ENCODE peak calls at places on chromosomes 7 and 10, in eight cellular contexts. D is stomach, R is H9, Q is tibial artery, O is pancreas, Z is fibroblast of lung, U is Panc1, N is mesendoderm. E is an unnamed sample. For H3K4me1, the result is how much of the 10 kb centered on the place peaks cover.

GRCh38 chr7:23544913-23545354 is 13.2 kb upstream of the TRA2A start:
- DNase-seq in Z (peak), D (no peak), O (no peak), R (no peak), Q (no peak), N (peak), U (peak), E (no peak)

GRCh38 chr7:155785536-155785935 is 26.7 kb downstream of the SHH start:
- DNase-seq in U (no peak), Q (no peak), D (no peak), R (no peak), O (no peak), N (no peak), Z (peak), E (no peak)

GRCh38 chr7:98993024-98993897 is 114.9 kb downstream of the TRRAP start:
- DNase-seq in U (no peak), R (no peak), O (no peak), Z (no peak), Q (peak), D (no peak), N (peak), E (no peak)

GRCh38 chr7:107744345-107744750 is 406 bp downstream of the CBLL1 start:
- DNase-seq in N (no peak), R (no peak), D (no peak), Z (no peak), U (no peak), Q (no peak), O (no peak), E (no peak)

GRCh38 chr10:79445708-79446450 is 455 bp upstream of the ZCCHC24 start:
- DNase-seq in N (peak), Q (peak), U (peak), O (peak), R (peak), Z (peak), D (peak), E (peak)

GRCh38 chr10:60414877-60415585 is 25.4 kb upstream of the ANK3 start:
- DNase-seq in Q (no peak), D (no peak), O (no peak), Z (peak), U (no peak), R (peak), N (peak), E (no peak)

GRCh38 chr10:23826399-23826798 is 382.5 kb upstream of the KIAA1217 start:
- DNase-seq in O (no peak), U (no peak), Q (no peak), Z (no peak), R (peak), N (peak), D (no peak), E (peak)

GRCh38 chr10:12353399-12354027 is 4.2 kb downstream of the CAMK1D start:
- DNase-seq in R (no peak), D (no peak), U (no peak), N (no peak), Z (no peak), O (no peak), Q (no peak), E (no peak)

GRCh38 chr10:21398549-21399345 is 126.7 kb downstream of the SKIDA1 start:
- DNase-seq in Q (no peak), U (peak), Z (peak), N (no peak), R (no peak), O (no peak), D (no peak), E (no peak)

GRCh38 chr10:30374353-30374752 is 25.3 kb upstream of the MTPAP start:
- DNase-seq in U (no peak), O (no peak), Z (peak), R (peak), Q (no peak), D (no peak), N (peak), E (peak)

GRCh38 chr7:70372768-70373241 is 759.1 kb upstream of the GALNT17 start:
- DNase-seq in U (no peak), Q (no peak), R (no peak), D (no peak), O (no peak), Z (no peak), N (peak), E (no peak)

GRCh38 chr7:44632196-44632595 is 25.8 kb downstream of the OGDH start:
- DNase-seq in D (no peak), Z (no peak), N (no peak), Q (no peak), R (no peak), U (no peak), O (no peak), E (no peak)

GRCh38 chr10:113876461-113876860 is 22.0 kb downstream of the NHLRC2 start:
- DNase-seq in Z (no peak), U (no peak), R (no peak), O (no peak), Q (no peak), D (no peak), N (no peak), E (no peak)

GRCh38 chr7:26170663-26171062 is 18.7 kb downstream of the NFE2L3 start:
- DNase-seq in Q (no peak), Z (no peak), N (no peak), D (no peak), R (no peak), O (no peak), U (no peak), E (no peak)

GRCh38 chr10:76558586-76558985 is 1079.0 kb downstream of the KCNMA1 start:
- DNase-seq in Z (peak), U (no peak), O (no peak), N (no peak), Q (peak), D (peak), R (no peak), E (no peak)

GRCh38 chr10:29386347-29386999 is 97.6 kb downstream of the LYZL1 start:
- DNase-seq in U (no peak), O (no peak), D (no peak), N (peak), R (no peak), Z (peak), Q (no peak), E (no peak)

GRCh38 chr10:94133239-94133638 is 139.5 kb downstream of the PLCE1 start:
- DNase-seq in R (no peak), U (no peak), O (no peak), Q (no peak), N (no peak), D (no peak), Z (no peak), E (no peak)

GRCh38 chr7:28739128-28739527 is 219.0 kb downstream of the TRIL start:
- DNase-seq in D (no peak), U (no peak), N (no peak), O (no peak), Q (no peak), Z (no peak), R (no peak), E (no peak)

GRCh38 chr7:156158693-156159092 is 346.4 kb upstream of the SHH start:
- DNase-seq in O (no peak), U (no peak), Z (no peak), Q (no peak), N (no peak), D (no peak), R (no peak), E (no peak)

GRCh38 chr7:85997515-85997914 is 646.2 kb upstream of the GRM3 start:
- DNase-seq in U (no peak), D (no peak), N (no peak), R (no peak), Q (no peak), O (no peak), Z (no peak), E (no peak)

GRCh38 chr10:78927257-78927995 is 141.3 kb upstream of the ZMIZ1 start:
- DNase-seq in D (peak), Q (no peak), U (no peak), N (no peak), R (no peak), O (no peak), Z (no peak), E (no peak)

GRCh38 chr7:32937344-32938174 is 19.7 kb upstream of the FKBP9 start:
- DNase-seq in U (no peak), D (peak), O (no peak), R (no peak), Q (no peak), N (no peak), Z (peak), E (no peak)

GRCh38 chr7:68699090-68699711 is 899.1 kb upstream of the AUTS2 start:
- DNase-seq in N (peak), D (no peak), R (no peak), Q (no peak), O (no peak), Z (peak), U (no peak), E (no peak)

GRCh38 chr10:29715296-29715695 is 80.5 kb upstream of the SVIL start:
- DNase-seq in R (no peak), O (no peak), N (no peak), D (no peak), U (no peak), Q (no peak), Z (no peak), E (no peak)

GRCh38 chr7:150966002-150966401 is 12.1 kb downstream of the KCNH2 start:
- DNase-seq in O (peak), R (peak), D (no peak), Z (no peak), U (no peak), Q (no peak), N (peak), E (no peak)

GRCh38 chr10:61942997-61943457 is 41.5 kb downstream of the ARID5B start:
- DNase-seq in O (no peak), N (peak), U (no peak), D (no peak), Q (no peak), Z (peak), R (no peak), E (no peak)

DNA sequence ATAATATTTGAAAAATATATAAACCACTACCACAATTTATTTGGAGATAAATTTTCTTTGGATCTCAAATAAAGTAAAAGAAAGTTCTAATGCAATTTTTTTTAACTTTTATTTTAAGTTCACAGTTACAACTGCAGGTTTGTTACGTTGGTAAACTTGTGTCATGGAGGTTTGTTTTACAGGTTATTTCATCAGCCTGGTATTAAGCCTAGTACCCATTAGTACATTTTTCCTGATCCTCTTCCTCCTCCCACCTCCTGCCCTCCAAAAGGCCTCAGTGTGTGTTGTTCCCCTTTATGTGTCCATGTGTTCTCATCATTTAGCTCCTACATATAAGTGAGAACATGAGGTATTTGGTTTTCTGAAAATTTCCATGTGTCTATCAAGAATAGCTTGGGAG is 54.5 kb downstream of the CAV1 start:
- DNase-seq in Q (no peak), R (no peak), N (no peak), Z (no peak), O (no peak), D (no peak), U (no peak), E (no peak)
- H3K4me1 ChIP-seq in Q (under half), R (under half), N (under half), Z (under half), O (under half), D (under half), U (under half), E (under half)

GRCh38 chr7:112080974-112081373 is 125.2 kb downstream of the DOCK4 start:
- DNase-seq in R (no peak), O (no peak), Z (peak), Q (peak), U (peak), N (peak), D (no peak), E (no peak)

GRCh38 chr7:112079671-112080070 is 126.5 kb downstream of the DOCK4 start:
- DNase-seq in D (no peak), U (no peak), Z (peak), N (no peak), R (no peak), O (no peak), Q (no peak), E (no peak)

GRCh38 chr7:112079122-112079521 is 127.1 kb downstream of the DOCK4 start:
- DNase-seq in R (no peak), U (no peak), Q (no peak), N (no peak), O (no peak), D (no peak), Z (no peak), E (no peak)

GRCh38 chr7:112081778-112082177 is 124.4 kb downstream of the DOCK4 start:
- DNase-seq in N (no peak), Z (no peak), Q (peak), D (no peak), R (no peak), O (no peak), U (no peak), E (no peak)

GRCh38 chr7:112080441-112080840 is 125.8 kb downstream of the DOCK4 start:
- DNase-seq in N (peak), U (peak), R (no peak), Z (peak), O (no peak), Q (no peak), D (no peak), E (no peak)
- H3K4me1 ChIP-seq in N (under half), U (under half), R (under half), Z (under half), O (under half), Q (under half), D (under half), E (under half)

GRCh38 chr7:2819954-2820397 is 24.1 kb downstream of the GNA12 start:
- DNase-seq in R (no peak), Z (no peak), U (no peak), N (no peak), O (no peak), D (no peak), Q (no peak), E (no peak)

GRCh38 chr7:2818653-2819052 is 25.5 kb downstream of the GNA12 start:
- DNase-seq in Q (no peak), R (no peak), D (no peak), O (no peak), N (no peak), U (no peak), Z (no peak), E (no peak)

GRCh38 chr7:2817456-2817855 is 26.7 kb downstream of the GNA12 start:
- DNase-seq in D (no peak), Z (no peak), N (no peak), U (no peak), R (no peak), Q (no peak), O (no peak), E (no peak)

GRCh38 chr7:2820508-2820934 is 23.6 kb downstream of the GNA12 start:
- DNase-seq in Z (peak), D (peak), R (no peak), Q (peak), N (peak), U (peak), O (no peak), E (no peak)

GRCh38 chr7:2819161-2819953 is 24.8 kb downstream of the GNA12 start:
- DNase-seq in R (no peak), U (no peak), Q (no peak), N (no peak), D (no peak), Z (no peak), O (no peak), E (no peak)
- H3K4me1 ChIP-seq in R (under half), U (half or more), Q (under half), N (under half), D (half or more), Z (under half), O (under half), E (under half)

DNA sequence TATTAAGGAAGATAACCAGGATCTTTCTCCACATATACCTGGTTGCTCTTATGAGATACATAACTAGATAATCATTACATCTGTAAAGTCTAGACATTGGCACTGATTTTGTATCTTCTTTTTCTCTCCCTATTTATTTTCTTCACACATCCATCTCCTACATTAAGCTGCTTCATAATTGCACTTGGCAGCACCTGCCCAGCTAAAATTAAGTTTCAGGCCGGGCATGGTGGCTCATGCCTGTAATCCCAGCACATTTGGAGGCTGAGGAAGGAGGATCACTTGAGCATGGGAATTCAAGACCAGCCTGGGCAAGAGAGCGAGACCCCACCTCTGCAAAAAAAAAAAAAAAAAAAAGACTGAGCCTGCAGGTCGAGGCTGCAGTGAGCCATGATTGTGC is 22.3 kb upstream of the AKR1B1 start:
- DNase-seq in N (no peak), R (no peak), U (no peak), Q (no peak), D (no peak), O (no peak), Z (no peak), E (no peak)
- H3K4me1 ChIP-seq in N (under half), R (under half), U (under half), Q (under half), D (under half), O (under half), Z (under half), E (under half)

GRCh38 chr10:32950457-32951109 is 7.4 kb downstream of the ITGB1 start:
- DNase-seq in N (peak), O (no peak), Q (no peak), U (no peak), R (no peak), Z (no peak), D (no peak), E (no peak)
- H3K4me1 ChIP-seq in N (under half), O (half or more), Q (half or more), U (half or more), R (under half), Z (under half), D (half or more), E (under half)

DNA sequence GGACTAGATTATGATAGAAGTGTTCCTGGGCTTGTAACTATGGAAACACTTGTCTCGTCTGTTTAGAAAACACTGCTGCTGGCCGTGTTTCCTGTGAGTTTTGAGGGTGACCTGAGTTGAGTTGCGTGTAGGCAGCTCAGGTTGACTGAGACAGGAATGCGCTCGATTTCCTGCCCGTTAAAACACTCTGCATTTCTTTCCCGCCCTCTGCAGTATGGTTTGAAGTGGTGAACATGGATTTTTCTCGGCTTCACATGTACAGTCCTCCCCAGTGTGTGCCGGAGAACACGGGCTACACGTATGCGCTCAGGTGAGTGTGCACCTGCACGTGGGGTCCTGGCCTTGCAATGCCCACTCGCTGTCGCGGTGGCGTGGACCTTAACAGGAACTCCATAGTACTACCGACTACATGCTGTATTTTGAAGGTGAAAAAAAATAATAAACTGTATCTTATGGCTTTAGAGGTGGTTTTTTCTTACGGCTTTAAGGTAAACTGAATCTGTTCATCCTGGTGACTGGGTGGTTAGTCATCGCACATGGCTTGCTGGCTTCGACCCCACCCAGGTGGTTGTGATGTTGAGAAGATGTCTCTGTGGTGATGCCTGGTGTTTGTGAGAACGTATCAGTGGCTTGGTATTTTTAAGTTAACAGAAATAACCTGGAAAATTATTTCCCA is at the start of gene SUN1:
- DNase-seq in R (no peak), D (no peak), U (peak), Z (peak), Q (no peak), N (peak), O (no peak), E (no peak)
- H3K4me1 ChIP-seq in R (under half), D (half or more), U (under half), Z (under half), Q (half or more), N (under half), O (under half), E (under half)

E was measured in iPS DF 6.9.